ENCODE peak calls at places on chromosomes 12 and 14, in seven cellular contexts. F, L, X, T, K, G and C are unnamed samples.

GRCh38 chr12:93571360-93571853 is 1.1 kb upstream of the SOCS2 start:
- DNase-seq in L (peak; percentile 55), X (peak; percentile 94), G (peak; percentile 86), T (peak; percentile 80), K (peak; percentile 51), F (peak; percentile 80), C (peak; percentile 60)

GRCh38 chr12:34605510-34605887 is 583.2 kb downstream of the ALG10 start:
- DNase-seq in T (no peak), F (no peak), L (no peak), X (no peak), G (peak; percentile 0), K (no peak), C (no peak)

GRCh38 chr12:111409403-111410228 is 3.9 kb downstream of the SH2B3 start:
- DNase-seq in F (no peak), T (peak; percentile 87), G (peak; percentile 80), L (peak; percentile 67), K (peak; percentile 81), X (no peak), C (no peak)

GRCh38 chr12:5078423-5078822 is 34.7 kb downstream of the KCNA5 start:
- DNase-seq in G (peak; percentile 55), K (peak; percentile 29), X (no peak), F (no peak), L (no peak), T (no peak), C (no peak)

GRCh38 chr12:6212086-6212485 is 11.9 kb downstream of the CD9 start:
- DNase-seq in F (no peak), T (peak; percentile 51), L (no peak), G (no peak), K (no peak), X (no peak), C (no peak)

GRCh38 chr14:30355431-30355913 is 203.5 kb upstream of the G2E3 start:
- DNase-seq in G (no peak), F (no peak), T (no peak), L (no peak), X (no peak), K (peak; percentile 42), C (peak; percentile 45)

GRCh38 chr12:24945039-24945438 is 3.9 kb downstream of the BCAT1 start:
- DNase-seq in T (no peak), G (no peak), L (no peak), F (no peak), K (no peak), X (no peak), C (no peak)

GRCh38 chr14:54881235-54881760 is 21.3 kb downstream of the GCH1 start:
- DNase-seq in T (peak; percentile 78), K (peak; percentile 66), G (no peak), X (peak; percentile 60), L (peak; percentile 46), F (no peak), C (peak; percentile 51)

GRCh38 chr12:46981627-46982026 is 97.8 kb upstream of the PCED1B start:
- DNase-seq in K (no peak), G (no peak), L (peak; percentile 26), F (no peak), T (peak; percentile 54), X (no peak), C (no peak)

GRCh38 chr12:85237320-85237719 is 42.7 kb upstream of the ALX1 start:
- DNase-seq in K (no peak), F (no peak), X (no peak), T (peak; percentile 4), G (no peak), L (no peak), C (no peak)

GRCh38 chr12:5480218-5480952 is 48.5 kb downstream of the NTF3 start:
- DNase-seq in L (peak; percentile 59), X (no peak), G (no peak), K (peak; percentile 8), T (peak; percentile 4), F (peak; percentile 87), C (no peak)

GRCh38 chr14:104881369-104881979 is 16.4 kb downstream of the CEP170B start:
- DNase-seq in T (no peak), G (peak; percentile 75), X (no peak), F (no peak), K (no peak), L (no peak), C (no peak)

GRCh38 chr14:70735043-70735442 is 74.3 kb downstream of the MAP3K9 start:
- DNase-seq in T (no peak), G (peak; percentile 82), L (no peak), F (no peak), K (no peak), X (no peak), C (no peak)

GRCh38 chr12:122867701-122868461 is 28.0 kb downstream of the VPS37B start:
- DNase-seq in L (no peak), F (peak; percentile 49), T (no peak), G (peak; percentile 60), K (no peak), X (no peak), C (no peak)

GRCh38 chr12:118581396-118581795 is 205.0 kb downstream of the SUDS3 start:
- DNase-seq in G (no peak), F (no peak), L (no peak), T (no peak), X (no peak), K (no peak), C (no peak)

GRCh38 chr14:21091784-21092146 is 6.7 kb downstream of the ZNF219 start:
- DNase-seq in T (no peak), G (peak; percentile 35), K (no peak), L (no peak), F (no peak), X (no peak), C (no peak)

DNA sequence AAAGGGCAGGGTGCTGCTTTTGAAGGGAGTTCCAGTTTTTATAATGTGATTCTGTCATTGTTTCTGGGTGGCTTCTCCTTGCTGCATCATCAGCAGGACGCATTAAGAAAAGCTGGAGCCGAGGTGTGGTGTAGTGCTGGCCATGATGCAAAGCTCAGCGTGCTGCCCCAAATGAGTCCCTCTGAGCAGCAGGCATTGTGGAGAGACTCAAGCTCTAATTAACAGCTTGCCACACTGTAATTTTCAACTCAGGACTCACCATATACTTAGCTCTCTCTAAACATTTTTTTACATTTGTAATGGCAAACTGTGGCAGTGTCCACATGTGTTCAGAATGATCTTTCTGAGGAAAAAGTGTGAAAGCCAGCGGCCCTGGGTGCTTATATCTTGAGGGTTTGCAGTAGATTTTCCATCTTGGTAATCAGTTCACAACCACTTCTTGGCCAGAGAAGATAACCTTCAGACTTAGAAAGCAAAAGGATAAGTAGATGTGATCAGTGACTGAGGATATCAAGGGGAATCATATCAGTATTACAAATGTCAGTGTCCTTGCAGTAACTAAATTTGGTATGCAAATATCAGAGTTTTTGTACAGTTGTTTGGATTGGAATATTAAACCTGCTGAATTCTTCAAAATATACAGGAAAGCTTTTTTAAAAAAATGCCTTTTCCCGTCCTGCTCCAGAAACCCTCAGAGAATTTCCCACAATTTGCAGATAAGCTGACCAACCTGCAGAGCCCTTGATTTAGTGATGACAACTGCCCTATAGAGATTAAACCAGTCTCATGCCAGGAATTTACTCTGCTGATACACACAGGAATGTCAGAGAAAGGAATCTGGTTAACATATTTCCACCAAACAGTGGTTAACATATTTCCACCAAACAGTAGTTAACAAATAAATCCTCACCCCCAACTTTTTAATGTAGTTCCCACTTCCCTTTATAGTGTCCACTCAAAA is 63.6 kb downstream of the DAAM1 start:
- DNase-seq in F (peak; percentile 39), T (peak; percentile 55), L (peak; percentile 44), G (no peak), K (peak; percentile 95), X (no peak), C (no peak)
- H3K9ac ChIP-seq in F (no peak overlapping the region), T (peak overlapping the region; percentile 67), L (no peak overlapping the region), G (no peak overlapping the region), K (no peak overlapping the region), X (no peak overlapping the region), C (no peak overlapping the region)

GRCh38 chr12:103929051-103929908 is 930 bp upstream of the HSP90B1 start:
- DNase-seq in T (peak; percentile 95), F (peak; percentile 93), G (peak; percentile 84), K (peak; percentile 91), L (peak; percentile 92), X (peak; percentile 87), C (peak; percentile 93)

GRCh38 chr12:103930787-103931536 is 752 bp downstream of the HSP90B1 start:
- DNase-seq in F (peak; percentile 60), T (peak; percentile 68), L (peak; percentile 30), K (peak; percentile 32), X (peak; percentile 21), G (no peak), C (peak; percentile 37)

GRCh38 chr12:103928736-103929050 is 1.5 kb upstream of the HSP90B1 start:
- DNase-seq in F (no peak), T (no peak), K (no peak), L (no peak), X (no peak), G (no peak), C (peak; percentile 77)

GRCh38 chr12:103933237-103933636 is 3.0 kb downstream of the HSP90B1 start:
- DNase-seq in K (no peak), G (no peak), T (peak; percentile 14), F (peak; percentile 63), L (no peak), X (no peak), C (no peak)

DNA sequence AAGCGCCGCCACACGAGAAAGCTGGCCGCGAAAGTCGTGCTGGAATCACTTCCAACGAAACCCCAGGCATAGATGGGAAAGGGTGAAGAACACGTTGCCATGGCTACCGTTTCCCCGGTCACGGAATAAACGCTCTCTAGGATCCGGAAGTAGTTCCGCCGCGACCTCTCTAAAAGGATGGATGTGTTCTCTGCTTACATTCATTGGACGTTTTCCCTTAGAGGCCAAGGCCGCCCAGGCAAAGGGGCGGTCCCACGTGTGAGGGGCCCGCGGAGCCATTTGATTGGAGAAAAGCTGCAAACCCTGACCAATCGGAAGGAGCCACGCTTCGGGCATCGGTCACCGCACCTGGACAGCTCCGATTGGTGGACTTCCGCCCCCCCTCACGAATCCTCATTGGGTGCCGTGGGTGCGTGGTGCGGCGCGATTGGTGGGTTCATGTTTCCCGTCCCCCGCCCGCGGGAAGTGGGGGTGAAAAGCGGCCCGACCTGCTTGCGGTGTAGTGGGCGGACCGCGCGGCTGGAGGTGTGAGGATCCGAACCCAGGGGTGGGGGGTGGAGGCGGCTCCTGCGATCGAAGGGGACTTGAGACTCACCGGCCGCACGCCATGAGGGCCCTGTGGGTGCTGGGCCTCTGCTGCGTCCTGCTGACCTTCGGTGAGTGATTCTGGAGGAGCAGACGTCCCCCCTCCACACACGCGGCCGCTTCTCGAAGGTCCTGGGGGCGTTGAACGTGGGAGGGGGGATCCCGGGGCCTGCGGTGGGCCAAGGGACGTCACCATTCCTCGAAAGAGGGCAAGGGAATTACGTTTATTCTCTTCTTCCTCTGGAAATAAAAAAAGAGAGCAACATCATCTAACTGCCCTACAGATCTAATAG is at the start of gene HSP90B1:
- DNase-seq in G (peak; percentile 97), L (peak; percentile 100), T (peak; percentile 100), X (peak; percentile 100), F (peak; percentile 100), K (peak; percentile 100), C (peak; percentile 100)
- H3K4me3 ChIP-seq in G (peak within 1 kb of the TSS; percentile 95), L (peak within 1 kb of the TSS; percentile 66), T (peak within 1 kb of the TSS; percentile 94), X (peak within 1 kb of the TSS; percentile 63), F (peak within 1 kb of the TSS; percentile 81), K (peak within 1 kb of the TSS; percentile 66), C (peak within 1 kb of the TSS; percentile 87)

DNA sequence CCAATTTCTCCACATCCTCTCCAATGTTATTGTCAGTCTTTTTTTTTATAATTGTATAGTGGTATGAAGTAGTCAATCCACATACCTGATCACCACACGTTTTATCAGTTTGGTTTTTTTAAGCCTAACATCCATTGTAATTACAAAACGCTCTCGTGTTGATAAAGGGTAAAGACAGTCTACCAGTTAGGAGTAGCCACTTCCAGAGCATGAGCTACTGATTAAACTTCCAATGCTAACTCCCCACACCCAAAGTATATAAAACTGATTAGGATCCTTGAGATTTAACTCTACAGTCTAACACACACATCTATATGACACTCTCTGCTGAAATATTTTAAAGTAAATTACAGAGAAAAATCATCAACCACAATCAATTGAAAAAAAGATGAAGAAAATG is 20.7 kb downstream of the CPNE8 start:
- DNase-seq in L (no peak), G (no peak), X (no peak), K (no peak), T (no peak), F (no peak), C (no peak)
- H3K9ac ChIP-seq in L (no peak overlapping the region), G (no peak overlapping the region), X (no peak overlapping the region), K (no peak overlapping the region), T (no peak overlapping the region), F (no peak overlapping the region), C (no peak overlapping the region)

GRCh38 chr14:101877766-101878165 is 86.6 kb upstream of the DYNC1H1 start:
- DNase-seq in K (peak; percentile 61), L (no peak), X (no peak), G (no peak), F (no peak), T (no peak), C (no peak)
- H3K4me3 ChIP-seq in K (no peak overlapping the region), L (no peak overlapping the region), X (no peak overlapping the region), G (no peak overlapping the region), F (no peak overlapping the region), T (no peak overlapping the region), C (no peak overlapping the region)